ENCODE peak calls at places on chromosomes 11 and 22, in six cellular contexts. N is astrocyte of the hippocampus; U is substantia nigra; C is CD8-positive, alpha-beta T cell; X is cardiac muscle cell; V is osteocyte. O is an unnamed sample.

GRCh38 chr11:2751523-2752203 is 51.9 kb upstream of the KCNQ1OT1 start:
- DNase-seq in V (no peak), N (no peak), U (no peak), X (no peak), C (no peak), O (no peak)

GRCh38 chr11:77198440-77198849 is 70.4 kb downstream of the MYO7A start:
- DNase-seq in U (no peak), X (peak), V (no peak), C (no peak), N (no peak), O (no peak)

GRCh38 chr11:105697291-105697690 is 87.4 kb downstream of the GRIA4 start:
- DNase-seq in X (no peak), N (no peak), C (no peak), V (no peak), U (no peak), O (no peak)

GRCh38 chr22:41998361-41999261 is at the start of gene WBP2NL:
- DNase-seq in C (peak), X (no peak), V (no peak), N (peak), U (peak), O (peak)

GRCh38 chr22:36022162-36022561 is 6.5 kb downstream of the RBFOX2 start:
- DNase-seq in N (peak), V (no peak), X (no peak), U (no peak), C (no peak), O (no peak)

GRCh38 chr22:19937616-19938473 is 3.7 kb upstream of the COMT start:
- DNase-seq in V (no peak), X (no peak), N (no peak), C (no peak), U (no peak), O (no peak)

GRCh38 chr22:18970180-18970947 is 34.3 kb upstream of the PRODH start:
- DNase-seq in X (peak), V (no peak), U (no peak), C (no peak), N (peak), O (no peak)

GRCh38 chr22:41521166-41521565 is 23.1 kb downstream of the POLR3H start:
- DNase-seq in U (no peak), N (no peak), C (no peak), V (no peak), X (no peak), O (no peak)

GRCh38 chr22:47168900-47169800 is 406.7 kb downstream of the TBC1D22A start:
- DNase-seq in U (no peak), X (no peak), V (no peak), N (no peak), C (no peak), O (no peak)

GRCh38 chr22:45978275-45978713 is 1.3 kb upstream of the WNT7B start:
- DNase-seq in X (no peak), U (no peak), V (no peak), C (no peak), N (no peak), O (no peak)

GRCh38 chr11:63711838-63712237 is 30.5 kb downstream of the RTN3 start:
- DNase-seq in C (no peak), U (no peak), N (no peak), V (no peak), X (no peak), O (no peak)

GRCh38 chr11:17751558-17751957 is 17.0 kb downstream of the KCNC1 start:
- DNase-seq in U (no peak), N (no peak), C (no peak), V (no peak), X (no peak), O (no peak)

GRCh38 chr22:20554824-20555223 is 47.4 kb downstream of the MED15 start:
- DNase-seq in C (no peak), N (no peak), U (no peak), X (no peak), V (no peak), O (no peak)

GRCh38 chr11:16883179-16883578 is 131.0 kb downstream of the PLEKHA7 start:
- DNase-seq in X (peak), N (no peak), V (no peak), C (no peak), U (no peak), O (peak)

GRCh38 chr11:68506908-68507307 is 46.4 kb downstream of the PPP6R3 start:
- DNase-seq in C (no peak), V (no peak), U (no peak), X (no peak), N (no peak), O (no peak)

GRCh38 chr11:75325713-75326438 is 25.6 kb downstream of the ARRB1 start:
- DNase-seq in X (no peak), V (no peak), U (no peak), C (peak), N (peak), O (peak)

GRCh38 chr11:64520013-64520412 is 71.0 kb upstream of the SLC22A12 start:
- DNase-seq in U (no peak), V (no peak), N (no peak), X (no peak), C (no peak), O (no peak)

GRCh38 chr11:110130642-110131238 is 37.5 kb downstream of the ZC3H12C start:
- DNase-seq in C (no peak), X (peak), V (no peak), U (no peak), N (peak), O (no peak)

GRCh38 chr11:62012451-62013265 is 45.2 kb upstream of the FTH1 start:
- DNase-seq in U (no peak), X (no peak), V (no peak), C (no peak), N (peak), O (peak)

GRCh38 chr11:8365542-8365941 is 101.9 kb upstream of the LMO1 start:
- DNase-seq in N (no peak), U (no peak), X (no peak), C (no peak), V (no peak), O (no peak)

GRCh38 chr11:1205987-1206331 is 16.9 kb upstream of the MUC5B start:
- DNase-seq in U (no peak), V (peak), N (no peak), X (no peak), C (no peak), O (no peak)

GRCh38 chr11:122706689-122707088 is 51.2 kb downstream of the UBASH3B start:
- DNase-seq in X (no peak), U (no peak), N (peak), V (no peak), C (no peak), O (peak)

GRCh38 chr22:35498026-35498425 is 42.6 kb upstream of the RASD2 start:
- DNase-seq in X (no peak), C (no peak), V (no peak), N (no peak), U (no peak), O (no peak)

GRCh38 chr11:35554491-35555237 is 29.2 kb upstream of the PAMR1 start:
- DNase-seq in U (no peak), N (no peak), X (no peak), V (no peak), C (no peak), O (no peak)

GRCh38 chr11:64868904-64869570 is 9.4 kb downstream of the EHD1 start:
- DNase-seq in X (peak), V (no peak), N (peak), C (no peak), U (no peak), O (peak)

GRCh38 chr11:61814958-61815789 is 1.6 kb downstream of the FADS1 start:
- DNase-seq in N (peak), X (peak), C (peak), U (peak), V (peak), O (peak)

GRCh38 chr22:48758905-48759875 is 1068.5 kb downstream of the BRD1 start:
- DNase-seq in U (no peak), V (peak), N (no peak), C (peak), X (no peak), O (no peak)

GRCh38 chr11:316031-316701 is 2.3 kb downstream of the IFITM1 start:
- DNase-seq in C (no peak), V (no peak), X (no peak), N (peak), U (no peak), O (no peak)

GRCh38 chr11:16924826-16925494 is 89.3 kb downstream of the PLEKHA7 start:
- DNase-seq in X (peak), C (no peak), N (peak), U (no peak), V (no peak), O (peak)

GRCh38 chr11:8789864-8790263 is 107.3 kb downstream of the RPL27A start:
- DNase-seq in C (no peak), X (no peak), N (no peak), U (no peak), V (no peak), O (no peak)

O was measured in renal cortical epithelial cell.